ENCODE peak calls at places on chromosomes 13 and 19, in six cellular contexts. L is tibial artery, I is left ventricle myocardium inferior, P is WERI-Rb-1, T is gastrocnemius medialis, Y is fibroblast of lung. D is an unnamed sample.

GRCh38 chr13:106526748-106527488 is 8.5 kb downstream of the EFNB2 start:
- DNase-seq in L (no peak), I (no peak), P (no peak), T (no peak), Y (no peak), D (no peak)

GRCh38 chr19:5131866-5132561 is 163.1 kb downstream of the KDM4B start:
- DNase-seq in L (no peak), I (no peak), P (no peak), T (no peak), Y (peak; percentile 19), D (no peak)

GRCh38 chr13:90562388-90562787 is 785.1 kb upstream of the MIR17HG start:
- DNase-seq in L (no peak), I (no peak), P (no peak), T (no peak), Y (peak; percentile 12), D (no peak)

GRCh38 chr19:42121666-42122069 is 10.6 kb downstream of the POU2F2 start:
- DNase-seq in L (peak; percentile 81), I (peak; percentile 53), P (no peak), T (no peak), Y (peak; percentile 83), D (no peak)

GRCh38 chr19:40286674-40287421 is 1.7 kb upstream of the AKT2 start:
- DNase-seq in L (no peak), I (no peak), P (no peak), T (no peak), Y (no peak), D (no peak)

GRCh38 chr13:108572782-108573211 is 56.6 kb upstream of the MYO16 start:
- DNase-seq in L (no peak), I (no peak), P (no peak), T (no peak), Y (no peak), D (no peak)

GRCh38 chr19:42149447-42150202 is 17.4 kb upstream of the POU2F2 start:
- DNase-seq in L (no peak), I (no peak), P (no peak), T (no peak), Y (no peak), D (no peak)

GRCh38 chr13:41678320-41678719 is 221.0 kb downstream of the RGCC start:
- DNase-seq in L (no peak), I (no peak), P (no peak), T (no peak), Y (peak; percentile 81), D (no peak)

GRCh38 chr13:111505175-111505777 is 184.8 kb downstream of the TEX29 start:
- DNase-seq in L (no peak), I (no peak), P (peak; percentile 41), T (no peak), Y (no peak), D (no peak)

GRCh38 chr13:85729296-85729695 is 69.9 kb downstream of the SLITRK6 start:
- DNase-seq in L (no peak), I (no peak), P (no peak), T (no peak), Y (peak; percentile 64), D (no peak)

GRCh38 chr19:19315444-19315843 is 4.9 kb downstream of the SUGP1 start:
- DNase-seq in L (no peak), I (no peak), P (peak; percentile 39), T (no peak), Y (no peak), D (no peak)

GRCh38 chr19:35166100-35167063 is 11.8 kb downstream of the FXYD5 start:
- DNase-seq in L (no peak), I (no peak), P (no peak), T (no peak), Y (no peak), D (no peak)

GRCh38 chr19:3284759-3285646 is 60.5 kb downstream of the CELF5 start:
- DNase-seq in L (no peak), I (peak; percentile 21), P (peak; percentile 63), T (no peak), Y (peak; percentile 25), D (peak; percentile 100)

GRCh38 chr13:46668302-46668720 is 115.3 kb downstream of the LRCH1 start:
- DNase-seq in L (no peak), I (peak; percentile 35), P (no peak), T (peak; percentile 12), Y (peak; percentile 92), D (no peak)

GRCh38 chr13:48976677-48977625 is 1.2 kb downstream of the FNDC3A start:
- DNase-seq in L (no peak), I (no peak), P (no peak), T (peak; percentile 44), Y (no peak), D (no peak)

GRCh38 chr19:347946-348861 is 3.6 kb upstream of the MIER2 start:
- DNase-seq in L (no peak), I (no peak), P (no peak), T (no peak), Y (peak; percentile 15), D (no peak)

GRCh38 chr13:59345316-59345715 is 818.4 kb downstream of the DIAPH3 start:
- DNase-seq in L (no peak), I (peak; percentile 80), P (no peak), T (no peak), Y (peak; percentile 11), D (no peak)

GRCh38 chr19:10784257-10784656 is 51.8 kb downstream of the TMED1 start:
- DNase-seq in L (peak; percentile 72), I (peak; percentile 43), P (no peak), T (peak; percentile 14), Y (no peak), D (no peak)

GRCh38 chr19:29840066-29840950 is 28.5 kb downstream of the CCNE1 start:
- DNase-seq in L (no peak), I (no peak), P (no peak), T (no peak), Y (no peak), D (peak; percentile 15)

GRCh38 chr13:40338217-40338616 is 328.2 kb downstream of the FOXO1 start:
- DNase-seq in L (no peak), I (no peak), P (no peak), T (no peak), Y (no peak), D (no peak)

GRCh38 chr13:40341501-40341900 is 324.9 kb downstream of the FOXO1 start:
- DNase-seq in L (no peak), I (no peak), P (peak; percentile 21), T (no peak), Y (no peak), D (no peak)

GRCh38 chr13:40342461-40342860 is 324.0 kb downstream of the FOXO1 start:
- DNase-seq in L (no peak), I (no peak), P (no peak), T (peak; percentile 44), Y (peak; percentile 38), D (no peak)

GRCh38 chr13:40341086-40341471 is 325.4 kb downstream of the FOXO1 start:
- DNase-seq in L (no peak), I (no peak), P (no peak), T (no peak), Y (peak; percentile 60), D (no peak)

DNA sequence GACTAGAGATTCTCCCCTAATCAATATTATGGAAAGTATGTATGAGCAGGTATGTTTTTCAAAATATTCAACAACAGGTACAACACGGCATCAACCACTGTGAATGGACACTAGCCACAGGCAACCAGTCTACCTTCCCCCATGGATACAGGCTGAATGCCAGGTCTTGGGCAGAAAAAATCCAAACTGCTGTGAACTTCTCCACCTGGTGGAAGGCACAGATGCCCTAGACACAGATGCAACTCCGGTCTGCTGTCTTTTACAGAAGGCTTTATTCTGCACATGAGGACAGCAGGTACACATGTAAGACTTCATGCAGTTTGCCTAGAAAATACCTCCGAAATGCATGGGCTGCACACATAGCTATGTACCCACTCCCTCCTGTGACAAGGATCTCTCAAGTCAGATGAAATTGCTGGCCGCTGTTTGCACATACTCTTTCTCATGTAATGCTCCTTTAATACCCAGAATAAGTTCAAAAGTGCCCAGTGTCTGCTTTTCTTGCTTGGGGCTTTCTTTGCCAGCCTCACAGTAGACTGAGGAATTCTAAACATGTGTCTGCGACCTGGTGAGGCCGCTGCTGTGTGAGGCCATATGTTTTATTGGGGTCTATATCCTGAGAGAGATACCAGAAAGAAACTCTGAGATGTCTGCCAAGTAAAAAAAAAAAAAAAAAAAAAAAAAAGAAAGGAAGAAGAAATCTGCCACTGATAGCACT is 325.9 kb downstream of the FOXO1 start:
- DNase-seq in L (no peak), I (no peak), P (no peak), T (no peak), Y (peak; percentile 52), D (no peak)
- TF ChIP-seq CTCF in L (no peak), I (peak; percentile 14), P (no peak), T (peak; percentile 27), Y (no peak), D (no peak)

GRCh38 chr19:16330811-16331690 is 6.4 kb downstream of the KLF2 start:
- DNase-seq in L (no peak), I (no peak), P (no peak), T (no peak), Y (no peak), D (no peak)

GRCh38 chr19:16332991-16333624 is 8.5 kb downstream of the KLF2 start:
- DNase-seq in L (no peak), I (no peak), P (no peak), T (no peak), Y (no peak), D (no peak)

GRCh38 chr19:16327911-16328823 is 3.5 kb downstream of the KLF2 start:
- DNase-seq in L (peak; percentile 94), I (peak; percentile 79), P (no peak), T (peak; percentile 78), Y (peak; percentile 41), D (peak; percentile 73)

GRCh38 chr19:16328824-16329482 is 4.3 kb downstream of the KLF2 start:
- DNase-seq in L (no peak), I (no peak), P (no peak), T (no peak), Y (no peak), D (peak; percentile 45)

DNA sequence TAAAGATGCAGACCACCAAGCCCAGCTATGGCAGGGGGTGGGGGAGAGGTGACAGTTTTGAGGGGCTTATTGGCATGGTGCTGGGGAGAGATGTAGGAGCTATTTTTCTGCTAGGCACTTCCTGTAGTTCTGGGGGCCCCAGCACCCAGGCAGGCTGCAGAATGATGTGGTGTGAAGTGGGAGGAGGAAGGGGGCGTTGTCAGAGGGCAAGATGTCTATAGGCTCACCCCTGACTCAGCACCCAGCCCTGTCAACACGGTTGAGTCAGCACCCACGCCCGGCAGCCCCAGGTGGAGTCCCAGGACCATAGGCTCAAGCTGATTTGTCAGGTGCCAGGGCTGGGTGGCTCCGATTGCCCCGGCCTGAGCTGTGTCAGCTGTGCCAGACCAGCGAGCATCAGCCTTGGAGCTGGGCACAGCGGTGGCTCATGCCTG is 5.8 kb downstream of the KLF2 start:
- DNase-seq in L (peak; percentile 82), I (peak; percentile 63), P (no peak), T (peak; percentile 43), Y (peak; percentile 90), D (peak; percentile 82)
- H3K27ac ChIP-seq in L (peak overlapping the region; percentile 99), I (peak overlapping the region; percentile 96), P (no peak overlapping the region), T (peak overlapping the region; percentile 99), Y (peak overlapping the region; percentile 14), D (no peak overlapping the region)

GRCh38 chr19:55172741-55173140 is 6.3 kb upstream of the DNAAF3 start:
- DNase-seq in L (no peak), I (no peak), P (no peak), T (no peak), Y (peak; percentile 66), D (no peak)
- H3K4me3 ChIP-seq in L (no peak overlapping the region), I (peak overlapping the region; percentile 60), P (peak overlapping the region; percentile 66), T (no peak overlapping the region), Y (peak overlapping the region; percentile 64), D (no peak overlapping the region)

DNA sequence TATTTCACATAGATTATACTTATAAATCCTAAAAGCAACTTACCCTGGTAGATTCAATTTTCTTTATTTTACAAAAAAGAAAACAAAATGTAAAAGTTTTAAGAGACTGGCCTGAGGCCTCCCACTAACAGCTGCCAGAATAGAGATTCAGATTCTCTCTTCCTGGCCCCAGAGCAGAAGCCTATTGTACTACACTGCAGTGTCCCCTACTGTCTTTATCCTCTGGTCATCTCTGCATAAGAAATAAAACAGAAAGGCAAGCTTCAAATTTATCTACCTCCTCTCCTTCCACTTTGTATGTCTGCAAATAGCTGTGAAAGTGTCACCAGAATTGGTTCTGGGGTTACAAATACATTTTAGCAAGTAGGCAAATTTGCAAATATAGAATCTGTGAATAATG is 1004.1 kb upstream of the PCDH9 start:
- DNase-seq in L (no peak), I (no peak), P (no peak), T (no peak), Y (peak; percentile 37), D (no peak)
- TF ChIP-seq CTCF in L (no peak), I (no peak), P (no peak), T (no peak), Y (no peak), D (no peak)

D was measured in ovary.